ENCODE peak calls at places on chromosomes 4 and X, in five cellular contexts. Q is psoas muscle, M is kidney, R is HepG2, H is AG10803. W is an unnamed sample.

GRCh38 chr4:45099471-45099870 is 373.1 kb upstream of the GNPDA2 start:
- DNase-seq in M (no peak), R (no peak), Q (no peak), H (no peak), W (no peak)

GRCh38 chrX:47232803-47233332 is at the start of gene USP11:
- DNase-seq in R (peak; percentile 47), H (peak; percentile 41), M (peak; percentile 88), Q (peak; percentile 46), W (no peak)

GRCh38 chr4:14695411-14695810 is 306.9 kb upstream of the CPEB2 start:
- DNase-seq in R (no peak), Q (no peak), M (no peak), H (no peak), W (no peak)

GRCh38 chrX:133859860-133860259 is 125.5 kb downstream of the GPC3 start:
- DNase-seq in R (no peak), H (peak; percentile 38), Q (no peak), M (no peak), W (no peak)

GRCh38 chr4:11741190-11741652 is 312.5 kb upstream of the HS3ST1 start:
- DNase-seq in Q (no peak), R (no peak), H (no peak), M (no peak), W (no peak)

GRCh38 chr4:78529569-78530209 is 21.9 kb upstream of the ANXA3 start:
- DNase-seq in H (peak; percentile 61), R (no peak), Q (no peak), M (no peak), W (no peak)

GRCh38 chrX:42869011-42869410 is 91.0 kb upstream of the PPP1R2C start:
- DNase-seq in H (no peak), Q (no peak), M (no peak), R (no peak), W (no peak)

GRCh38 chrX:925652-926061 is 286.8 kb downstream of the CRLF2 start:
- DNase-seq in R (no peak), H (no peak), M (no peak), Q (no peak), W (no peak)

GRCh38 chr4:76606662-76607265 is 171.7 kb downstream of the SHROOM3 start:
- DNase-seq in H (no peak), R (no peak), M (no peak), Q (no peak), W (no peak)

GRCh38 chr4:114028071-114028470 is 48.6 kb upstream of the ARSJ start:
- DNase-seq in H (no peak), R (no peak), Q (no peak), M (no peak), W (no peak)

GRCh38 chr4:141524116-141524515 is 112.3 kb upstream of the IL15 start:
- DNase-seq in Q (no peak), R (no peak), M (no peak), H (peak; percentile 66), W (no peak)

GRCh38 chrX:23737413-23737812 is 5.7 kb downstream of the ACOT9 start:
- DNase-seq in H (peak; percentile 30), R (no peak), Q (no peak), M (no peak), W (no peak)

GRCh38 chrX:3026074-3026588 is 15.1 kb upstream of the ARSF start:
- DNase-seq in H (no peak), R (no peak), Q (no peak), M (no peak), W (no peak)

GRCh38 chrX:9272166-9272565 is 192.7 kb upstream of the TBL1X start:
- DNase-seq in M (no peak), Q (no peak), R (no peak), H (peak; percentile 77), W (no peak)

GRCh38 chr4:56627985-56628384 is 53.1 kb downstream of the HOPX start:
- DNase-seq in M (no peak), H (no peak), Q (no peak), R (no peak), W (no peak)

GRCh38 chr4:101356928-101357327 is 9.6 kb upstream of the PPP3CA start:
- DNase-seq in Q (no peak), H (peak; percentile 96), M (no peak), R (peak; percentile 67), W (no peak)

GRCh38 chr4:94714761-94715160 is 43.0 kb upstream of the BMPR1B start:
- DNase-seq in R (no peak), H (peak; percentile 98), M (no peak), Q (no peak), W (no peak)

DNA sequence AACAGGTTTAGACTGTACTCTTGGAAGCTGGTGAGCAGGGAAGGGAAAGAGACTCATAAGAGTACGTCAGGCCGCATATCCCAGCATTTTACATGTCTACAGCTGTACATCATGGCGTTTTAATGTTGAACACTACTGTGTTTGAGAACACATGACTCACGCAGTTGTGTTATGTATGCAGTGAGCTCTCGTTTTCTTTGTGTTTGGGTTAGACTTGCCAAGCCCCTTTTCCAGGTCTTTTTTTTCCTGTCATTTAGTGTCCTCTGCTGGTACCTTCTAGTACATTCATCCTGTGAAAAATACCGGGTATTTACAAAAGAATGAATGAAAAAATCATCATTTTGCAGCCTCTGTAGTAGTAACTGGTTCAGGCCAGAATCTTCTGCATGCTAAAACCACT is 35.3 kb downstream of the SMS start:
- DNase-seq in M (no peak), Q (no peak), R (no peak), H (peak; percentile 74), W (no peak)
- TF ChIP-seq CTCF in M (peak; percentile 33), Q (peak; percentile 21), R (no peak), H (peak; percentile 59), W (peak; percentile 16)

DNA sequence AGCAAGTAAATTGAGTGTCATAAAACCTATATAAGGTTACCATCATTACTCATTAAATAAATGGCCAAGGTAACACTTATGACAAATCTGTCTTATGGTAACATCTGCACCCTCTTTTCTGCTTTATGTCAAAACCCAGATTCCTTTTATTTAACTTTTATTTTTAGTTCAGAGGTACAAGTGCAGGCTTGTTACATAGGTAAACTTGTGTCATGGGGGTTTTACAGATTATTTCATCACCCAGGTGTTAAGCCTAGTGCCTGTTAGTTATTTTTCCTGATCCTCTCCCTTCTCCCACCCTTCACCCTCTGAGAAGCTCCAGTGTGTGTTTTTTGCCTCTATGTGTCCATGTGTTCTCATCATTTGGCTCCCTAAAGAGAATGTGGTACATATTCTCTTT is 930.7 kb downstream of the CCSER1 start:
- DNase-seq in M (no peak), H (no peak), R (no peak), Q (no peak), W (no peak)
- H3K4me3 ChIP-seq in M (no peak overlapping the region), H (no peak overlapping the region), R (no peak overlapping the region), Q (no peak overlapping the region), W (no peak overlapping the region)

DNA sequence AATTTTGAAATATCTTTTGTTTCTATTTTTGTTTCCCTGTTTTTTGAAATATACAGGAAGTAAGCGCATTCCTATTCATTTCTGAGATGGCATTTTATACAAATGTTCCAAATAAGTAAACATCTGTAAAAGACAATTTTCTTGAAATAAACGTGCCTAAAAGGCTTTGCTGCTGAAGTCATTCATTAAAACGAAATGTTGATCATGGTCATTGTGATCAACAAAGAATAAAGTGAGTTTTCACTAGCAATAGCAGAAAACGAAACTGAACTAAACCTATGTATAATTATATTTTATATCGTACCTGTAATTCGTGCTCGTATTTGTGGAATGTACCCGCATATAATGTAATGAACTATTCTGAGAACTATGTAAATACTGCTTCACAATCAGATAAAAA is 221.2 kb downstream of the MGST2 start:
- DNase-seq in Q (no peak), H (peak; percentile 8), R (no peak), M (no peak), W (no peak)
- TF ChIP-seq CTCF in Q (no peak), H (no peak), R (no peak), M (no peak), W (no peak)

GRCh38 chr4:107951551-107951950 is 20.2 kb downstream of the CYP2U1 start:
- DNase-seq in M (no peak), Q (no peak), H (peak; percentile 81), R (no peak), W (no peak)

GRCh38 chr4:107950746-107951540 is 19.6 kb downstream of the CYP2U1 start:
- DNase-seq in R (no peak), M (no peak), Q (no peak), H (no peak), W (no peak)

DNA sequence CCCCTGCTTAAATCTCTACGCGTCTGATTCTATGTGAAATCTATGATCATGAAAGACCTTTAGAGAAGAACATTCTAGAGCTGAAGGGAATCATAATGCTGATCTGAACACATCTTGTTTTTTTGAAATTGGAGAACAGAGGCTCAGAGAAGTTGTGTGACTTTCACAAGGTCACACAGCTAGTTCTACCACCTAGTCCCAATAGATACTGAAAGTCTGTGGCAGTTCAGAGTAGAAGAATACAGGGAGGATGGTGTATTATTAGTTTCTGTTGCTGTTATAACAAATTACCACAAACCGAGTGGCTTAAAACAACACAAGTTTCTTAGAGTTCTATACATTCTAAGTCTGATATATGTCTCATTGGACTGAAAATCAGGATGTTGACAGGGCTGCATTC is 14.5 kb downstream of the CYP2U1 start:
- DNase-seq in Q (no peak), M (no peak), H (no peak), R (no peak), W (no peak)
- H3K4me3 ChIP-seq in Q (no peak overlapping the region), M (no peak overlapping the region), H (no peak overlapping the region), R (no peak overlapping the region), W (no peak overlapping the region)

GRCh38 chrX:56783450-56783831 is 54.4 kb downstream of the NBDY start:
- DNase-seq in R (no peak), H (no peak), M (peak; percentile 89), Q (peak; percentile 84), W (no peak)
- TF ChIP-seq CTCF in R (peak; percentile 8), H (no peak), M (no peak), Q (peak; percentile 52), W (no peak)

DNA sequence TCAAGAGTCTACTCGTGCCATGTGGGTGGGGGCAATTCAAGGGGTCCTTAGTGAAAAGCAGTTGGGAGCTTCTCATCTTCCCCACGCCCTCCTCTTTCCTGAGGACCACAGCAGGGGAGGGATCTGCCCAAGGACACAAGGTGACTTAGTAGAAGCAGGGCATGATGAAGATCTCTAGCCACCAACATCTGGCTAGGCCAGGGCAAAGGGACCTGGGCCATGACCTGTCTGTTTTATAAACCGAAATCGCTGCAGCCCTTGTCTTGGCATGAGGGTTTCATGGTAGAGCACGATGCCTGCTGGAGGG is 5.1 kb downstream of the G6PD start:
- DNase-seq in M (no peak), Q (no peak), R (no peak), H (no peak), W (no peak)
- H3K4me3 ChIP-seq in M (no peak overlapping the region), Q (no peak overlapping the region), R (peak overlapping the region; percentile 78), H (no peak overlapping the region), W (no peak overlapping the region)

DNA sequence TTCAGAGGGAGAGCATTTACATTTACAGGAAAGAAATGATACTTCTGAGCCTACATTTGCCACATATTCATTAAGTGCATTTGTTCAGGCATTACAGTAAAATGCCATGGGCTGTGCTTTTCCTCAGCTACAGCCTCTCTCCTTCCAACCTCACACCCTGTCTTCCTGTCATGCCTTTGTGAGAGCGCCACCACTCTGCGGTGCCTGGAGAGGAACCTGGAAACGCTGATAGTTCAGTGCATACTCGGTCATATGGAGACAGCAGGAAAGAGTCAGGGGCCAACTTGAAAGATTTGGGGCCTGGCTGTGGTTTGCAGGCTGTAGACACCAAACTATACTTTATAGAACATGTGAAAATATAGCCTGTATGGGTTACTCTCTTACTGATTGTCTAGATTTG is 40.5 kb downstream of the NFKB1 start:
- DNase-seq in H (no peak), R (no peak), M (no peak), Q (no peak), W (no peak)
- TF ChIP-seq CTCF in H (no peak), R (peak; percentile 33), M (no peak), Q (no peak), W (no peak)

GRCh38 chr4:153224474-153224873 is 20.2 kb downstream of the TRIM2 start:
- DNase-seq in H (no peak), M (no peak), Q (no peak), R (no peak), W (no peak)
- H3K4me3 ChIP-seq in H (peak overlapping the region; percentile 75), M (no peak overlapping the region), Q (peak overlapping the region; percentile 97), R (no peak overlapping the region), W (no peak overlapping the region)

GRCh38 chrX:150680974-150681373 is 12.2 kb upstream of the MTMR1 start:
- DNase-seq in R (peak; percentile 7), H (no peak), M (no peak), Q (no peak), W (no peak)
- TF ChIP-seq CTCF in R (peak; percentile 72), H (peak; percentile 29), M (peak; percentile 16), Q (no peak), W (no peak)